ENCODE peak calls at places on chromosomes 5 and 9, in five cellular contexts. One of them, this sample, is unnamed.

GRCh38 chr9:94649100-94649855 is 10.0 kb upstream of the FBP1 start:
- DNase-seq in suprapubic skin: no peak
- DNase-seq in HCT116: no peak
- DNase-seq in GM23338: no peak
- DNase-seq in breast epithelium: no peak
- DNase-seq in this sample: no peak

GRCh38 chr5:38780950-38781349 is 64.9 kb upstream of the OSMR start:
- DNase-seq in suprapubic skin: peak
- DNase-seq in HCT116: no peak
- DNase-seq in GM23338: no peak
- DNase-seq in breast epithelium: peak
- DNase-seq in this sample: no peak

GRCh38 chr5:80071510-80072021 is 36.4 kb downstream of the THBS4 start:
- DNase-seq in suprapubic skin: no peak
- DNase-seq in HCT116: no peak
- DNase-seq in GM23338: no peak
- DNase-seq in breast epithelium: no peak
- DNase-seq in this sample: no peak

GRCh38 chr5:154189256-154189818 is 1.2 kb upstream of the GALNT10 start:
- DNase-seq in suprapubic skin: no peak
- DNase-seq in HCT116: no peak
- DNase-seq in GM23338: peak
- DNase-seq in breast epithelium: no peak
- DNase-seq in this sample: no peak

GRCh38 chr9:16445141-16445920 is 425.1 kb downstream of the BNC2 start:
- DNase-seq in suprapubic skin: no peak
- DNase-seq in HCT116: no peak
- DNase-seq in GM23338: no peak
- DNase-seq in breast epithelium: no peak
- DNase-seq in this sample: no peak

GRCh38 chr9:136521541-136521940 is 24.3 kb downstream of the NOTCH1 start:
- DNase-seq in suprapubic skin: no peak
- DNase-seq in HCT116: no peak
- DNase-seq in GM23338: no peak
- DNase-seq in breast epithelium: no peak
- DNase-seq in this sample: no peak

GRCh38 chr9:136671646-136672430 is 9.1 kb downstream of the EGFL7 start:
- DNase-seq in suprapubic skin: no peak
- DNase-seq in HCT116: no peak
- DNase-seq in GM23338: peak
- DNase-seq in breast epithelium: no peak
- DNase-seq in this sample: no peak

GRCh38 chr9:114250235-114250568 is 72.7 kb upstream of the ORM1 start:
- DNase-seq in suprapubic skin: peak
- DNase-seq in HCT116: no peak
- DNase-seq in GM23338: no peak
- DNase-seq in breast epithelium: peak
- DNase-seq in this sample: no peak

GRCh38 chr5:9344751-9345240 is 201.1 kb downstream of the SEMA5A start:
- DNase-seq in suprapubic skin: no peak
- DNase-seq in HCT116: no peak
- DNase-seq in GM23338: no peak
- DNase-seq in breast epithelium: no peak
- DNase-seq in this sample: no peak

GRCh38 chr9:98450486-98450885 is 195.0 kb upstream of the TBC1D2 start:
- DNase-seq in suprapubic skin: no peak
- DNase-seq in HCT116: no peak
- DNase-seq in GM23338: no peak
- DNase-seq in breast epithelium: no peak
- DNase-seq in this sample: no peak

GRCh38 chr5:147081256-147081872 is 153.5 kb upstream of the STK32A start:
- DNase-seq in suprapubic skin: no peak
- DNase-seq in HCT116: no peak
- DNase-seq in GM23338: no peak
- DNase-seq in breast epithelium: no peak
- DNase-seq in this sample: no peak

GRCh38 chr9:99400184-99400731 is 178.2 kb downstream of the SEC61B start:
- DNase-seq in suprapubic skin: no peak
- DNase-seq in HCT116: no peak
- DNase-seq in GM23338: peak
- DNase-seq in breast epithelium: no peak
- DNase-seq in this sample: no peak

GRCh38 chr9:121598167-121599000 is 53.0 kb upstream of the DAB2IP start:
- DNase-seq in suprapubic skin: peak
- DNase-seq in HCT116: peak
- DNase-seq in GM23338: peak
- DNase-seq in breast epithelium: peak
- DNase-seq in this sample: no peak

GRCh38 chr9:122236681-122237080 is 7.9 kb upstream of the LHX6 start:
- DNase-seq in suprapubic skin: no peak
- DNase-seq in HCT116: no peak
- DNase-seq in GM23338: no peak
- DNase-seq in breast epithelium: no peak
- DNase-seq in this sample: no peak

GRCh38 chr5:138366556-138367382 is 14.3 kb downstream of the KDM3B start:
- DNase-seq in suprapubic skin: no peak
- DNase-seq in HCT116: no peak
- DNase-seq in GM23338: no peak
- DNase-seq in breast epithelium: no peak
- DNase-seq in this sample: no peak
- H3K27ac ChIP-seq in suprapubic skin: no peak
- H3K27ac ChIP-seq in HCT116: no peak
- H3K27ac ChIP-seq in GM23338: no peak
- H3K27ac ChIP-seq in breast epithelium: peak
- H3K27ac ChIP-seq in this sample: no peak

GRCh38 chr5:59259238-59259637 is 634.3 kb downstream of the PDE4D start:
- DNase-seq in suprapubic skin: no peak
- DNase-seq in HCT116: no peak
- DNase-seq in GM23338: no peak
- DNase-seq in breast epithelium: no peak
- DNase-seq in this sample: no peak
- TF ChIP-seq POLR2AphosphoS5 in suprapubic skin: no peak
- TF ChIP-seq POLR2AphosphoS5 in HCT116: no peak
- TF ChIP-seq POLR2AphosphoS5 in GM23338: no peak
- TF ChIP-seq POLR2AphosphoS5 in breast epithelium: no peak
- TF ChIP-seq POLR2AphosphoS5 in this sample: no peak

GRCh38 chr9:131631254-131631653 is 85.9 kb downstream of the PRRT1B start:
- DNase-seq in suprapubic skin: no peak
- DNase-seq in HCT116: no peak
- DNase-seq in GM23338: no peak
- DNase-seq in breast epithelium: no peak
- DNase-seq in this sample: no peak
- H3K27ac ChIP-seq in suprapubic skin: no peak
- H3K27ac ChIP-seq in HCT116: no peak
- H3K27ac ChIP-seq in GM23338: peak
- H3K27ac ChIP-seq in breast epithelium: no peak
- H3K27ac ChIP-seq in this sample: no peak

DNA sequence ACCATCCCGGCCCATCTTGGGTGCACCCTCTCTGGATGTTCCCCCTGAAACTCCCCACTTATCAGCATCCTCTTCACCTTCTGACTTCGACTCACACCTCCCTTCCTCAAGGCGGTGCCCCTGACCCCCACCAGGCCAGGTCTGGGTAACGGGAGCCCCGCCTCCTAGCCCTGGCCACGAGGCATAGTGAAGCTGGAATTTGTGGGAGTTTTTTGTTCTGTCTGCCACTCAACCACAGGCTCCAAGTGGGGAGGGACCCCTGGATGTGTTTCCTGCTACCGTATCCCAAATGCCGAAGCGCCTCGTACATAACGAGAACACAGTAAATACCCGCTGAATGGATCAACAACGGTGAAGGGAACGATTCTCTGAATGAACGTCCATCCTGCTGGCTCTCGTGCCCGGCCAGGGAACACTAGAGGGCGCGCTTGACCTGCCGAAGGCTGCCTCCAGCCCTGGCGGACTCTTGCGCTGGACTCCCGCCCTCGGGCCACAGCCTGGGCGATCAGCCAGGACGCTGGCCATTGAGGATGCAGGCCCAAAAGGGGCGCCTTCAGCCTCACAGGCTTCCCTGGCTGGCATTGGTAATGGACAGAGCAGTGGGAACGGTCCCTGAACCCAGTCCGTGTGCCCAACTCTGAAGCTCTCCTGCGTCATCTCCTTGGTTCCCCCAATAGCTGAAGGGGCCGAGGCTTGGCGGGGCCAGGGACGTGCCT is 47.3 kb upstream of the PHYKPL start:
- DNase-seq in suprapubic skin: peak
- DNase-seq in HCT116: peak
- DNase-seq in GM23338: peak
- DNase-seq in breast epithelium: peak
- DNase-seq in this sample: no peak
- TF ChIP-seq POLR2AphosphoS5 in suprapubic skin: no peak
- TF ChIP-seq POLR2AphosphoS5 in HCT116: no peak
- TF ChIP-seq POLR2AphosphoS5 in GM23338: no peak
- TF ChIP-seq POLR2AphosphoS5 in breast epithelium: peak
- TF ChIP-seq POLR2AphosphoS5 in this sample: peak

GRCh38 chr5:174916227-174916626 is 191.8 kb downstream of the MSX2 start:
- DNase-seq in suprapubic skin: no peak
- DNase-seq in HCT116: no peak
- DNase-seq in GM23338: peak
- DNase-seq in breast epithelium: no peak
- DNase-seq in this sample: no peak
- H3K27ac ChIP-seq in suprapubic skin: no peak
- H3K27ac ChIP-seq in HCT116: no peak
- H3K27ac ChIP-seq in GM23338: no peak
- H3K27ac ChIP-seq in breast epithelium: no peak
- H3K27ac ChIP-seq in this sample: no peak